ENCODE peak calls at places on chromosomes 6 and 20, in eight cellular contexts. P is NCI-H345, Y is MV-4-11, M is Calu3, R is body of pancreas, X is AG09319, O is Daoy, W is substantia nigra. N is an unnamed sample.

GRCh38 chr6:42779521-42779920 is 2.3 kb upstream of the BICRAL start:
- DNase-seq in P (no peak), Y (no peak), M (no peak), R (no peak), X (no peak), O (no peak), W (no peak), N (no peak)

GRCh38 chr6:135423649-135424128 is 73.9 kb downstream of the AHI1 start:
- DNase-seq in P (peak; percentile 3), Y (peak; percentile 77), M (peak; percentile 2), R (no peak), X (peak; percentile 3), O (peak; percentile 8), W (no peak), N (peak; percentile 8)

GRCh38 chr6:139369568-139370046 is 4.8 kb downstream of the CITED2 start:
- DNase-seq in P (peak; percentile 42), Y (peak; percentile 68), M (no peak), R (peak; percentile 28), X (peak; percentile 32), O (no peak), W (no peak), N (no peak)

GRCh38 chr20:63668351-63668750 is 10.2 kb downstream of the RTEL1 start:
- DNase-seq in P (no peak), Y (no peak), M (no peak), R (no peak), X (no peak), O (no peak), W (no peak), N (no peak)

GRCh38 chr6:157236040-157236725 is 87.1 kb downstream of the TMEM242 start:
- DNase-seq in P (no peak), Y (no peak), M (no peak), R (no peak), X (no peak), O (no peak), W (no peak), N (no peak)

GRCh38 chr6:151627689-151628444 is 134.1 kb downstream of the CCDC170 start:
- DNase-seq in P (no peak), Y (no peak), M (peak; percentile 4), R (no peak), X (no peak), O (peak; percentile 13), W (no peak), N (no peak)

GRCh38 chr20:50824137-50824536 is 29.3 kb downstream of the BCAS4 start:
- DNase-seq in P (no peak), Y (no peak), M (peak; percentile 66), R (peak; percentile 70), X (peak; percentile 32), O (peak; percentile 26), W (no peak), N (peak; percentile 29)

GRCh38 chr20:38579921-38580320 is 1.1 kb upstream of the ADIG start:
- DNase-seq in P (peak; percentile 17), Y (no peak), M (no peak), R (no peak), X (no peak), O (no peak), W (no peak), N (no peak)

GRCh38 chr6:46011241-46012085 is 4.2 kb downstream of the CLIC5 start:
- DNase-seq in P (no peak), Y (peak; percentile 30), M (peak; percentile 49), R (no peak), X (no peak), O (peak; percentile 56), W (no peak), N (no peak)

GRCh38 chr6:104182811-104183210 is 676.9 kb downstream of the HACE1 start:
- DNase-seq in P (no peak), Y (no peak), M (no peak), R (no peak), X (no peak), O (no peak), W (peak; percentile 10), N (no peak)

N was measured in AG04450.